ENCODE peak calls at places on chromosomes 13 and 19, in seven cellular contexts. N is suprapubic skin, B is fibroblast of lung, K is astrocyte of the spinal cord, C is upper lobe of right lung, U is progenitor cell of endocrine pancreas, I is activated B cell treated with CpG ODN at 0.5 μM for 24 hours. O is an unnamed sample.
A peak's percentile ranks its signal among the peaks of the same experiment; 100 is the strongest.

GRCh38 chr19:29259867-29260281 is 46.9 kb upstream of the UQCRFS1 start:
- DNase-seq in K (no peak), N (peak; percentile 20), B (no peak), I (no peak), C (no peak), U (no peak), O (peak; percentile 53)

GRCh38 chr19:52270266-52270885 is 989 bp downstream of the ZNF766 start:
- DNase-seq in B (peak; percentile 15), I (no peak), N (peak; percentile 67), U (no peak), C (no peak), K (no peak), O (no peak)

GRCh38 chr19:49128545-49129237 is 9.3 kb downstream of the PPFIA3 start:
- DNase-seq in U (no peak), B (no peak), C (no peak), I (no peak), N (no peak), K (no peak), O (no peak)

GRCh38 chr13:100128373-100128772 is 39.5 kb downstream of the PCCA start:
- DNase-seq in I (no peak), U (no peak), B (peak; percentile 93), N (no peak), C (no peak), K (peak; percentile 78), O (no peak)

GRCh38 chr19:28705008-28705407 is 507.9 kb downstream of the UQCRFS1 start:
- DNase-seq in U (no peak), I (no peak), B (peak; percentile 92), K (peak; percentile 77), N (no peak), C (no peak), O (no peak)

GRCh38 chr13:99124695-99125334 is 75.8 kb upstream of the UBAC2 start:
- DNase-seq in K (peak; percentile 74), U (no peak), N (no peak), C (no peak), I (no peak), B (peak; percentile 79), O (no peak)

GRCh38 chr13:71851541-71851940 is 15.5 kb downstream of the DACH1 start:
- DNase-seq in I (no peak), N (no peak), C (no peak), K (no peak), U (no peak), B (no peak), O (no peak)

GRCh38 chr13:98223741-98224140 is 46.7 kb upstream of the RNF113B start:
- DNase-seq in I (no peak), C (no peak), K (no peak), B (no peak), U (no peak), N (no peak), O (no peak)

GRCh38 chr19:47226426-47227346 is 4.3 kb downstream of the BBC3 start:
- DNase-seq in U (no peak), I (peak; percentile 54), C (peak; percentile 92), K (peak; percentile 49), N (peak; percentile 94), B (peak; percentile 62), O (peak; percentile 96)

GRCh38 chr19:48379058-48379457 is 12.3 kb downstream of the KDELR1 start:
- DNase-seq in K (no peak), U (no peak), I (no peak), N (no peak), C (no peak), B (no peak), O (no peak)

GRCh38 chr13:53784331-53784730 is 755.7 kb downstream of the OLFM4 start:
- DNase-seq in C (no peak), K (no peak), B (no peak), I (no peak), N (no peak), U (no peak), O (no peak)

GRCh38 chr13:91468301-91468700 is 69.9 kb downstream of the GPC5 start:
- DNase-seq in U (no peak), B (peak; percentile 8), K (no peak), N (no peak), C (no peak), I (no peak), O (no peak)

GRCh38 chr13:111925146-111925875 is 141.6 kb upstream of the SOX1 start:
- DNase-seq in C (peak; percentile 37), B (no peak), U (no peak), I (no peak), N (no peak), K (no peak), O (no peak)

GRCh38 chr13:67366533-67366932 is 136.4 kb upstream of the PCDH9 start:
- DNase-seq in I (no peak), N (no peak), B (peak; percentile 14), U (no peak), C (no peak), K (peak; percentile 29), O (no peak)

GRCh38 chr13:108851660-108852059 is 222.2 kb downstream of the MYO16 start:
- DNase-seq in I (no peak), B (no peak), U (no peak), K (no peak), C (no peak), N (no peak), O (no peak)

GRCh38 chr19:48724796-48725753 is 5.5 kb upstream of the MAMSTR start:
- DNase-seq in N (no peak), K (peak; percentile 90), I (no peak), U (no peak), B (peak; percentile 81), C (no peak), O (no peak)

GRCh38 chr19:14059093-14059480 is 2.8 kb downstream of the PALM3 start:
- DNase-seq in B (no peak), K (no peak), U (no peak), I (peak; percentile 35), C (peak; percentile 67), N (no peak), O (no peak)
- TF ChIP-seq CTCF in B (peak; percentile 61), K (peak; percentile 78), U (peak; percentile 61), I (no peak), C (peak; percentile 57), N (peak; percentile 64), O (peak; percentile 41)

GRCh38 chr19:31263317-31263716 is 85.9 kb downstream of the TSHZ3 start:
- DNase-seq in U (no peak), C (no peak), N (no peak), B (no peak), I (no peak), K (no peak), O (no peak)
- TF ChIP-seq CTCF in U (no peak), C (no peak), N (no peak), B (no peak), I (no peak), K (no peak), O (no peak)

GRCh38 chr13:106029901-106030300 is 505.6 kb downstream of the EFNB2 start:
- DNase-seq in B (no peak), K (no peak), I (no peak), U (no peak), N (no peak), C (no peak), O (no peak)

GRCh38 chr13:106034201-106034600 is 501.3 kb downstream of the EFNB2 start:
- DNase-seq in N (no peak), C (no peak), I (no peak), U (no peak), B (peak; percentile 83), K (peak; percentile 28), O (no peak)

GRCh38 chr13:106036870-106037269 is 498.6 kb downstream of the EFNB2 start:
- DNase-seq in N (no peak), K (no peak), C (no peak), I (no peak), U (no peak), B (no peak), O (no peak)

GRCh38 chr13:106028916-106029315 is 506.5 kb downstream of the EFNB2 start:
- DNase-seq in I (no peak), N (no peak), C (no peak), B (peak; percentile 80), U (no peak), K (peak; percentile 39), O (no peak)

DNA sequence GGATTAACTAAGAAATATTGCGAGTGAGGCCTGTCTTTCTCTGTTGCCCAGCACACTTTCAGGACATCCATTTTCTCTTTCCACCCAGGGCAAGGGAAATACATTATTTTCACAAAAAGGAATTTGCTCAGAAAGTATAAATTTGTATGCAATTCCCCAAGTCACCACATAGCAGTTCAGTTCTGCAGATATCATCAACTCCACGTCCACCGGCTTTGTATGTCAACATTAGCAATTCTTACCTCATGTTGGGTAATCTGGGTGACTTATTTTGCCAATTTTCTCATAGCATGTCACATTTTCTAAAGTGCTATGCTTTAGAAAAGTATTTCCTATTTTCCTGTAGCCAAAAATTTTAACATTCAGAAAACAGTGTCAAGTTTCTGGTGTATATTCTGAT is 501.8 kb downstream of the EFNB2 start:
- DNase-seq in I (no peak), K (peak; percentile 47), N (no peak), B (peak; percentile 63), U (no peak), C (no peak), O (no peak)
- TF ChIP-seq CTCF in I (no peak), K (peak; percentile 29), N (no peak), B (peak; percentile 33), U (peak; percentile 31), C (no peak), O (no peak)

GRCh38 chr13:24716011-24716410 is 35.8 kb downstream of the ATP12A start:
- DNase-seq in N (no peak), C (no peak), K (no peak), U (no peak), I (no peak), B (no peak), O (no peak)
- TF ChIP-seq CTCF in N (no peak), C (no peak), K (no peak), U (no peak), I (no peak), B (no peak), O (no peak)

DNA sequence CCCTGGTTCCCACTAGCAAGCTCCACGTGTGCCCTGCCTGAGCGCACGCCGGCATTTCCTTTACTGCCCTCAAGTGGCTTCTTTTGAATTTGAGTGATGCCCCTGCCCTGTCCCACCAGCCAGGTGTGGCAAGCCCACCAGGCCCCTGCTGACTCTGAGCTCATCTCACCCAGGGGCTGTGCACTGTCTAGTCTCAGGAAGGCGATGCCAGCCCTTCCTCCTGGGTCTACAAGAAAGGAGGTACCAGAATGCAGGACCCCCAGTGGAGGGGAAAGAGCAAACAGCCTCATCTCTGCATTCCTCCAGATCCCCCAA is 17.3 kb upstream of the EPHX3 start:
- DNase-seq in U (no peak), N (no peak), I (no peak), C (no peak), B (no peak), K (no peak), O (no peak)
- TF ChIP-seq CTCF in U (no peak), N (no peak), I (no peak), C (no peak), B (peak; percentile 21), K (peak; percentile 5), O (no peak)

GRCh38 chr13:51584731-51585191 is 499 bp downstream of the WDFY2 start:
- DNase-seq in B (peak; percentile 56), U (peak; percentile 53), I (no peak), K (peak; percentile 65), C (peak; percentile 85), N (peak; percentile 90), O (no peak)
- TF ChIP-seq CTCF in B (no peak), U (no peak), I (no peak), K (peak; percentile 23), C (no peak), N (no peak), O (no peak)

GRCh38 chr13:105207586-105208293 is 1327.7 kb downstream of the EFNB2 start:
- DNase-seq in N (no peak), B (peak; percentile 23), C (no peak), I (no peak), U (no peak), K (no peak), O (no peak)
- TF ChIP-seq CTCF in N (no peak), B (no peak), C (no peak), I (no peak), U (peak; percentile 11), K (peak; percentile 11), O (no peak)